ENCODE peak calls at places on chromosomes 11 and 22, in ten cellular contexts. B is thyroid gland, P is ascending aorta, S is pancreas, N is AG04450, V is spleen, L is H1, F is MM.1S, J is PC-3, D is prostate gland. K is an unnamed sample.

GRCh38 chr22:46297151-46297819 is 615 bp downstream of the GTSE1 start:
- DNase-seq in B (peak), P (no peak), S (peak), N (no peak), V (no peak), L (no peak), F (peak), J (peak), D (no peak), K (no peak)

GRCh38 chr22:41442240-41442792 is 4.3 kb downstream of the TOB2 start:
- DNase-seq in B (no peak), P (no peak), S (no peak), N (no peak), V (no peak), L (no peak), F (no peak), J (no peak), D (no peak), K (no peak)

GRCh38 chr11:78365381-78365792 is 52.2 kb downstream of the GAB2 start:
- DNase-seq in B (no peak), P (no peak), S (no peak), N (no peak), V (no peak), L (peak), F (no peak), J (peak), D (no peak), K (no peak)

GRCh38 chr11:7449841-7450214 is 35.5 kb upstream of the OLFML1 start:
- DNase-seq in B (no peak), P (no peak), S (no peak), N (no peak), V (no peak), L (no peak), F (no peak), J (no peak), D (no peak), K (no peak)

GRCh38 chr11:34650528-34650927 is 29.6 kb downstream of the EHF start:
- DNase-seq in B (peak), P (no peak), S (no peak), N (no peak), V (no peak), L (no peak), F (peak), J (no peak), D (no peak), K (no peak)

GRCh38 chr11:62004473-62004872 is 37.0 kb upstream of the FTH1 start:
- DNase-seq in B (no peak), P (peak), S (no peak), N (peak), V (peak), L (no peak), F (no peak), J (peak), D (no peak), K (no peak)

GRCh38 chr11:106706355-106706754 is 311.9 kb downstream of the GUCY1A2 start:
- DNase-seq in B (no peak), P (no peak), S (no peak), N (peak), V (no peak), L (no peak), F (no peak), J (peak), D (no peak), K (no peak)

GRCh38 chr11:61173456-61173855 is 12.2 kb upstream of the VPS37C start:
- DNase-seq in B (no peak), P (peak), S (no peak), N (no peak), V (no peak), L (no peak), F (peak), J (peak), D (no peak), K (no peak)

GRCh38 chr22:11628651-11629511 is 3899.1 kb upstream of the OR11H1 start:
- DNase-seq in B (no peak), P (no peak), S (no peak), N (no peak), V (peak), L (no peak), F (no peak), J (no peak), D (no peak), K (no peak)

GRCh38 chr11:14611939-14612338 is 31.7 kb upstream of the PDE3B start:
- DNase-seq in B (no peak), P (no peak), S (no peak), N (no peak), V (no peak), L (no peak), F (no peak), J (no peak), D (no peak), K (no peak)

GRCh38 chr22:40463017-40463631 is 92.7 kb downstream of the SGSM3 start:
- DNase-seq in B (no peak), P (no peak), S (no peak), N (no peak), V (peak), L (no peak), F (no peak), J (no peak), D (no peak), K (no peak)

GRCh38 chr11:4826425-4826824 is 5.3 kb downstream of the OR51F2 start:
- DNase-seq in B (peak), P (no peak), S (no peak), N (no peak), V (no peak), L (no peak), F (no peak), J (no peak), D (peak), K (no peak)

GRCh38 chr11:75781831-75782230 is 13.3 kb downstream of the DGAT2 start:
- DNase-seq in B (no peak), P (no peak), S (no peak), N (no peak), V (no peak), L (no peak), F (no peak), J (no peak), D (no peak), K (no peak)

GRCh38 chr11:65116370-65117205 is 913 bp downstream of the ZNHIT2 start:
- DNase-seq in B (peak), P (no peak), S (peak), N (peak), V (peak), L (no peak), F (peak), J (peak), D (no peak), K (no peak)

GRCh38 chr11:64203421-64204079 is 3.0 kb upstream of the FERMT3 start:
- DNase-seq in B (no peak), P (no peak), S (no peak), N (no peak), V (no peak), L (no peak), F (no peak), J (no peak), D (no peak), K (no peak)

GRCh38 chr11:121889931-121890330 is 226.1 kb downstream of the BLID start:
- DNase-seq in B (no peak), P (no peak), S (no peak), N (no peak), V (no peak), L (no peak), F (no peak), J (peak), D (no peak), K (no peak)

GRCh38 chr11:114036958-114037357 is 22.6 kb upstream of the ZBTB16 start:
- DNase-seq in B (no peak), P (no peak), S (no peak), N (no peak), V (no peak), L (no peak), F (no peak), J (no peak), D (no peak), K (no peak)

GRCh38 chr11:132055296-132055695 is 684.9 kb downstream of the NTM start:
- DNase-seq in B (no peak), P (no peak), S (no peak), N (no peak), V (no peak), L (no peak), F (no peak), J (no peak), D (no peak), K (no peak)

GRCh38 chr11:43574949-43575915 is 105.3 kb upstream of the HSD17B12 start:
- DNase-seq in B (no peak), P (no peak), S (no peak), N (peak), V (no peak), L (no peak), F (no peak), J (no peak), D (no peak), K (no peak)

GRCh38 chr22:22109693-22110466 is 127.3 kb upstream of the TOP3B start:
- DNase-seq in B (no peak), P (no peak), S (no peak), N (no peak), V (no peak), L (no peak), F (no peak), J (peak), D (no peak), K (no peak)

GRCh38 chr11:130359419-130359818 is 44.7 kb upstream of the ZBTB44 start:
- DNase-seq in B (no peak), P (no peak), S (no peak), N (no peak), V (no peak), L (no peak), F (no peak), J (no peak), D (no peak), K (no peak)

GRCh38 chr11:95545116-95545875 is 244.3 kb downstream of the FAM76B start:
- DNase-seq in B (no peak), P (no peak), S (no peak), N (no peak), V (no peak), L (no peak), F (no peak), J (no peak), D (no peak), K (no peak)
- TF ChIP-seq CTCF in B (no peak), P (no peak), S (no peak), N (peak), V (no peak), L (peak), F (no peak), J (peak), D (no peak), K (no peak)

DNA sequence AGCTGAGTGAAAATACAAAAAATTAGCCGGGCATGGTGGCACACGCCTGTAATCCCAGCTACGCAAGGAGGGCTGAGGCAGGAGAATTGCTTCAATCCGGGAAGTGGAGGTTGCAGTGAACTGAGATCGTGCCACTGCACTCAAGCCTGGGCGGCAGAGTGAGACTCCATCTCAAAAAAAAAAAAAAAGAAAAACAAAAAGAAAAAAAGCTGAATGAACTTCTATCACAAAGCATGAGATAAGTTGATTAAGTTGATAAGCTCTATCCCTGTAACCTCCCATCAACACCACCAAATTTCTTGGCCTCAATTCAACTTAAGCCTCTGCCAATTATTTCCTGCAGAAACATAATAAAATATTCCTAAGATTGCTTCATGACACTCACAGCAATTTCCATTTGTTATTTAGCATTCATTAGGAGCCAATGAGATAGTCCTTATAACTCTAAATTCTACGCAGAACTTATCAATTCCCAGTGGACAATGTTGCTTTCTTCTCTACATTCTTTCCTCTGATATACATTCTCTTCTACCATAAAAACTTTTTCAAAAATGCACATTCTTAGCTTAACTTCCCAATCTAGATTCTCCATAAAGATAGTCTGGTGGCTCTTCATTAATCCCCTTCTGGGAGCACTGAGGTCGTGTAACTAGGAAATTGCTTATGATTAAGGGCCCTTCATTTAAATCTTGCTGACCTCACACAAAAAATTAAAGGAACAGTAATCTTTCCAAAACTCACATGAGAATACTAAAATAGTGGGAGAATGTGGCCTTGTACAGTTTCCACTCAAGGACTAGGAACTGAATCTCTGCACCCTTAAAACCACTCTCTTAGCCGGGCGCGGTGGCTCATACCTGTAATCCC is 2.9 kb downstream of the AMBRA1 start:
- DNase-seq in B (no peak), P (no peak), S (no peak), N (no peak), V (no peak), L (no peak), F (no peak), J (no peak), D (no peak), K (no peak)
- H3K4me3 ChIP-seq in B (no peak), P (peak), S (no peak), N (no peak), V (no peak), L (no peak), F (no peak), J (no peak), D (no peak), K (peak)

GRCh38 chr22:30296851-30297250 is 7.5 kb upstream of the CASTOR1 start:
- DNase-seq in B (peak), P (no peak), S (no peak), N (no peak), V (no peak), L (no peak), F (no peak), J (no peak), D (no peak), K (no peak)
- H3K27ac ChIP-seq in B (peak), P (no peak), S (no peak), N (no peak), V (peak), L (no peak), F (no peak), J (no peak), D (peak), K (no peak)

DNA sequence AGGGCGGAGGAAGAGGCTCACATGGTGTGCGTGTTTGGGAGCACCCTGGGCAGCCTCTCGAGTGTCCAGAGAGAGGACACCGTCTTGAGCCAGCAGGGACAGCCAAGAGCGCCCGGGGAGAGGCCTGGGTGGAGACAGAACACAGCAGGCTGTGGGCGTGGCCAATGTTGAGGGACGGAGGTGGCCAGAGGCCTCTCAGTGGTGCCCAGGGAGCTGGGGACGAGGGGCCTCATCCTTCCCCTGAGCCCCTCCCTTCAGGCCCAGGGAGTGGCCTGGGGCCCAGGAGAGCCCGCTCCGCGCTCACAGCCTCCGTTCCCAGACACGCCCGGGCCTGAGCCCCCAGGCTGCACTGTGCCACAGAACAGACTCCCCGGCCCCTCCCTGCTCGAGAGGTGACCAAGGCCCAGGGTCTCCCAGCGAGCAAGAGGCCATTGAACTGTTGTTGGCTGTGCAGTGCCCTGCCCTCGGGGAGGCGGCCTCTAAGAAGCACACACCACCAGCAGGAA is 48.4 kb downstream of the CDKN1C start:
- DNase-seq in B (peak), P (no peak), S (peak), N (no peak), V (no peak), L (no peak), F (no peak), J (peak), D (peak), K (no peak)
- TF ChIP-seq CTCF in B (peak), P (peak), S (no peak), N (peak), V (peak), L (no peak), F (no peak), J (no peak), D (no peak), K (no peak)

DNA sequence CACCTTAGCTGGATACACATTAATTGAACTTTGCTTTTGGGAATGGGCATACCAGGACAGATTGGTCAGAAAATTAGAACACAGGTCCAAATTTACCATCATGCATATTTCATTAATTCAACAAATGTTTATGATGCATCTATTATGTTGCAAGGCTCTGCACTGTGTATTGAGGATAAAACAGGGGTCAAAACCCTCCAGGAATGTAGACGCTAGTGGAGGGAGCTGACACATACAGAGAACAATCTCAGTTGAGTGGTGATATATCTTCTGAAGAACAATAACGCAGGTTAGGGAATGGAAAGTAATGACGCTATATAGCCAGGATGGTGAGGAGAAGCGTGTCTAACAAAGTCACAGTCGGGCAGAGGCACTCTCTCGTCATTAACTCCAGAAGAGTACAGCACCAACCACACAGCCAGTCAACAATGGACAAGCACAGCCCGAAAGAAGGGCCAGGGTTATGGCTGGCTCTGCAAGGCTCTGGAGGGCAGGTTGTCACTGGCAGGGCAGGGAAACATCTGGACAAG is 3.8 kb downstream of the FLI1 start:
- DNase-seq in B (no peak), P (no peak), S (no peak), N (no peak), V (no peak), L (no peak), F (no peak), J (no peak), D (no peak), K (no peak)
- H3K4me3 ChIP-seq in B (no peak), P (no peak), S (no peak), N (no peak), V (no peak), L (no peak), F (no peak), J (no peak), D (no peak), K (peak)

GRCh38 chr11:102393272-102393730 is 46.3 kb downstream of the BIRC2 start:
- DNase-seq in B (no peak), P (no peak), S (no peak), N (no peak), V (no peak), L (no peak), F (no peak), J (no peak), D (no peak), K (no peak)
- H3K27ac ChIP-seq in B (no peak), P (no peak), S (no peak), N (no peak), V (no peak), L (no peak), F (no peak), J (no peak), D (no peak), K (no peak)

GRCh38 chr22:17792289-17792688 is 18.0 kb upstream of the BID start:
- DNase-seq in B (no peak), P (no peak), S (no peak), N (no peak), V (no peak), L (no peak), F (no peak), J (no peak), D (no peak), K (no peak)
- TF ChIP-seq CTCF in B (no peak), P (no peak), S (no peak), N (no peak), V (no peak), L (peak), F (no peak), J (no peak), D (no peak), K (no peak)

GRCh38 chr11:128891410-128891861 is 280 bp downstream of the KCNJ5 start:
- DNase-seq in B (no peak), P (no peak), S (no peak), N (no peak), V (no peak), L (no peak), F (no peak), J (no peak), D (no peak), K (no peak)

GRCh38 chr11:128890216-128890542 is 977 bp upstream of the KCNJ5 start:
- DNase-seq in B (no peak), P (no peak), S (no peak), N (no peak), V (no peak), L (no peak), F (no peak), J (no peak), D (no peak), K (no peak)

GRCh38 chr11:128888034-128888985 is 2.8 kb upstream of the KCNJ5 start:
- DNase-seq in B (no peak), P (no peak), S (no peak), N (no peak), V (no peak), L (no peak), F (no peak), J (no peak), D (peak), K (no peak)

GRCh38 chr11:128890543-128891409 is at the start of gene KCNJ5:
- DNase-seq in B (peak), P (no peak), S (peak), N (no peak), V (no peak), L (no peak), F (no peak), J (peak), D (peak), K (no peak)

DNA sequence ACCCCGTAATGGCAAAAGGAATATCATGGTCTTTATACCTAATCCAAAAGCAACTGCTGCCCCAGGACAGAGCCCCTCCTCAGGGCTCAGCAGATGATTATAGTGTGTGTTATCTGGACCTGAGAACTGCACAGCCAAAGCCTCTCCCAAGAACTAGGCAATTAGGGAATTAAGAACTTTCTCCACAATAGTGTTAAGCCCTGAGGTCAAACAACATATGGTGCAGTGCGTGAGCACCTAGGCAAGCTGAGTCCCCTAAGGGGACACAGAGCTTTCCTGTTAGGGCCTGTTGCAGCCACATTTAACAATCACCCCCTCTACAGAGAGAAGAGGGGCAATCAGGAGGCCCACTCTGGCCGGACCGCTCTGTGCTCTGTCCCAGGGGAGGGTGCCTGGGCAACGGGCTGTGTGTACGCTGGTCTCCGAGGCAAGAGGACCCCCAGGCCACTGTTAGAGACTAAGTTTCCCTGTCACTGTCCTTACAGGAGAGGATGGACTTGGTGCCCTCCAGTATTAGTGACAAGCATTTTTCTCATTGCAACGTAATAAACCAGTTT is 1.4 kb upstream of the KCNJ5 start:
- DNase-seq in B (no peak), P (no peak), S (no peak), N (no peak), V (no peak), L (no peak), F (no peak), J (no peak), D (no peak), K (no peak)
- H3K4me3 ChIP-seq in B (no peak), P (peak), S (no peak), N (no peak), V (no peak), L (peak), F (no peak), J (peak), D (no peak), K (no peak)

GRCh38 chr11:107719557-107720304 is 7.9 kb upstream of the SLN start:
- DNase-seq in B (no peak), P (no peak), S (no peak), N (no peak), V (no peak), L (no peak), F (no peak), J (peak), D (no peak), K (no peak)
- H3K27ac ChIP-seq in B (no peak), P (no peak), S (no peak), N (no peak), V (no peak), L (no peak), F (no peak), J (no peak), D (no peak), K (no peak)